ENCODE peak calls at places on chromosomes 6 and 20, in eight cellular contexts. K is transverse colon, H is SK-N-SH, A is tibial nerve, S is HepG2, G is upper lobe of left lung, M is A549, D is esophagus muscularis mucosa. F is an unnamed sample.
A peak's percentile ranks its signal among the peaks of the same experiment; 100 is the strongest.

GRCh38 chr6:121112358-121112757 is 221.9 kb downstream of the TBC1D32 start:
- DNase-seq in K (no peak), H (no peak), A (no peak), S (no peak), G (no peak), M (no peak), D (no peak), F (no peak)

GRCh38 chr20:10790013-10790412 is 116.2 kb upstream of the JAG1 start:
- DNase-seq in K (no peak), H (no peak), A (no peak), S (peak; percentile 49), G (no peak), M (no peak), D (peak; percentile 39), F (no peak)

GRCh38 chr6:28269492-28269891 is 2.5 kb downstream of the ZSCAN26 start:
- DNase-seq in K (no peak), H (no peak), A (no peak), S (no peak), G (no peak), M (peak; percentile 16), D (no peak), F (no peak)

GRCh38 chr20:32062776-32063170 is 10.7 kb downstream of the HCK start:
- DNase-seq in K (peak; percentile 34), H (no peak), A (peak; percentile 26), S (no peak), G (no peak), M (no peak), D (no peak), F (peak; percentile 45)

GRCh38 chr6:157030756-157031155 is 253.6 kb downstream of the ARID1B start:
- DNase-seq in K (no peak), H (no peak), A (no peak), S (no peak), G (no peak), M (no peak), D (no peak), F (no peak)

GRCh38 chr20:354298-354977 is 7.5 kb downstream of the NRSN2 start:
- DNase-seq in K (peak; percentile 82), H (peak; percentile 90), A (peak; percentile 70), S (peak; percentile 87), G (peak; percentile 33), M (peak; percentile 95), D (no peak), F (peak; percentile 81)

GRCh38 chr20:62114894-62115293 is 7.4 kb upstream of the LSM14B start:
- DNase-seq in K (no peak), H (no peak), A (no peak), S (no peak), G (no peak), M (no peak), D (no peak), F (no peak)

GRCh38 chr6:109313139-109313538 is 69.1 kb downstream of the CD164 start:
- DNase-seq in K (no peak), H (no peak), A (no peak), S (no peak), G (no peak), M (no peak), D (no peak), F (no peak)

GRCh38 chr20:10271470-10272219 is 53.0 kb downstream of the SNAP25 start:
- DNase-seq in K (no peak), H (no peak), A (no peak), S (no peak), G (peak; percentile 15), M (no peak), D (peak; percentile 84), F (no peak)

GRCh38 chr6:15739353-15739752 is 76.5 kb upstream of the DTNBP1 start:
- DNase-seq in K (no peak), H (no peak), A (no peak), S (no peak), G (no peak), M (no peak), D (no peak), F (no peak)

GRCh38 chr6:12296255-12296573 is 6.1 kb downstream of the EDN1 start:
- DNase-seq in K (peak; percentile 69), H (no peak), A (no peak), S (peak; percentile 73), G (no peak), M (peak; percentile 67), D (no peak), F (peak; percentile 44)

GRCh38 chr6:161836643-161837448 is 563.0 kb upstream of the AGPAT4 start:
- DNase-seq in K (no peak), H (no peak), A (no peak), S (peak; percentile 35), G (no peak), M (no peak), D (peak; percentile 62), F (no peak)

GRCh38 chr6:13453771-13454251 is 33.6 kb downstream of the GFOD1 start:
- DNase-seq in K (no peak), H (no peak), A (no peak), S (no peak), G (no peak), M (peak; percentile 6), D (no peak), F (no peak)

GRCh38 chr6:88004707-88005106 is 42.9 kb upstream of the SPACA1 start:
- DNase-seq in K (no peak), H (no peak), A (no peak), S (no peak), G (no peak), M (no peak), D (no peak), F (no peak)

GRCh38 chr6:30171677-30172471 is 8.5 kb downstream of the TRIM15 start:
- DNase-seq in K (no peak), H (peak; percentile 71), A (no peak), S (no peak), G (peak; percentile 84), M (no peak), D (peak; percentile 82), F (no peak)

GRCh38 chr20:61605862-61606557 is 353.9 kb downstream of the CDH4 start:
- DNase-seq in K (no peak), H (no peak), A (no peak), S (no peak), G (peak; percentile 19), M (no peak), D (no peak), F (no peak)

GRCh38 chr20:18645196-18645745 is 57.4 kb downstream of the DTD1 start:
- DNase-seq in K (no peak), H (no peak), A (no peak), S (no peak), G (no peak), M (no peak), D (no peak), F (no peak)

GRCh38 chr20:51507357-51508036 is 35.0 kb downstream of the NFATC2 start:
- DNase-seq in K (no peak), H (no peak), A (no peak), S (no peak), G (peak; percentile 61), M (no peak), D (no peak), F (no peak)

GRCh38 chr6:145723646-145724045 is 11.7 kb downstream of the EPM2A start:
- DNase-seq in K (no peak), H (no peak), A (no peak), S (peak; percentile 17), G (no peak), M (no peak), D (no peak), F (no peak)

GRCh38 chr6:56749632-56750151 is 107.0 kb upstream of the DST start:
- DNase-seq in K (no peak), H (no peak), A (no peak), S (peak; percentile 49), G (no peak), M (peak; percentile 28), D (no peak), F (no peak)

GRCh38 chr6:21395121-21395520 is 198.4 kb upstream of the SOX4 start:
- DNase-seq in K (no peak), H (peak; percentile 64), A (no peak), S (no peak), G (no peak), M (no peak), D (no peak), F (no peak)

GRCh38 chr6:134198093-134198492 is 119.8 kb downstream of the SGK1 start:
- DNase-seq in K (no peak), H (no peak), A (no peak), S (peak; percentile 100), G (no peak), M (peak; percentile 62), D (no peak), F (no peak)
- TF ChIP-seq EP300 in K (no peak), H (no peak), A (no peak), S (peak; percentile 97), G (no peak), M (peak; percentile 83), D (no peak), F (no peak)

GRCh38 chr20:44785768-44786167 is 24.6 kb downstream of the RIMS4 start:
- DNase-seq in K (no peak), H (peak; percentile 84), A (no peak), S (no peak), G (no peak), M (peak; percentile 36), D (no peak), F (no peak)
- TF ChIP-seq EP300 in K (no peak), H (no peak), A (no peak), S (no peak), G (no peak), M (no peak), D (no peak), F (no peak)

DNA sequence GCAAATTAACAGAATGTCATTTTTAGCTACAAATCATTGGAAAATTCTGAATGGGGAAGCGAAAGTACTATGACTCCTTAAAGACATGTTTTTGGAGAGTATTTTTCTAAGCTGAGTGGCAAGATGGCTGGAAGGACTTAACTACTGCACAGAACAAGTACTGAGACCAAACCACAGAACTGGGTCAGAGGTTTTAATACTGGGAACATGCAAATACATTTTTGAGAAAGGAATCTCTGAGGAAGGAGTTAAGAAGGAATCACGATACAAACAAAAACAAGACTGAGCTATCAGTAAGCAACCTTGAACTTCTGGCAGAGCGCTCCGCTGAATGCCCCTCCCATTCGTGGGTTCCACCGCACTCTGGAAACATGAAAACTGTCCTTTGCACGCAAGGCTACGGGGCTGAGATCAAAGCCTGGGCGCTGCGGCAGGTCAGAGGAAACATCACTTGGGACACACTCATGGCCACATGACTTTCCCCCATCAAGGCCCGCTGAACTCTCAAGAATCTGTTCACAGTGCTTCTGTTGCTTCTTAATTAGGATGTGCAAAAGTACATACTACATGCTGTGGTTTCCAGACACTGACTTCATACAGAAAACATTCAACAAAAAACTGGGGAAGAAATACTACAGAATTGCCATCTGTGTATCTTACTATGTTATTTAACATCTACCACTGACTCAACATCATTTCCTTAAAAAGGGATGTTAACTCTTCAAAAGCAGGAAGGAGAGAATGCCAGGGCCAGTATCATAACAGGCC is 27.8 kb downstream of the SLC23A2 start:
- DNase-seq in K (peak; percentile 51), H (no peak), A (peak; percentile 41), S (peak; percentile 99), G (no peak), M (peak; percentile 51), D (no peak), F (peak; percentile 43)
- TF ChIP-seq EP300 in K (no peak), H (no peak), A (no peak), S (peak; percentile 98), G (no peak), M (peak; percentile 71), D (no peak), F (no peak)

DNA sequence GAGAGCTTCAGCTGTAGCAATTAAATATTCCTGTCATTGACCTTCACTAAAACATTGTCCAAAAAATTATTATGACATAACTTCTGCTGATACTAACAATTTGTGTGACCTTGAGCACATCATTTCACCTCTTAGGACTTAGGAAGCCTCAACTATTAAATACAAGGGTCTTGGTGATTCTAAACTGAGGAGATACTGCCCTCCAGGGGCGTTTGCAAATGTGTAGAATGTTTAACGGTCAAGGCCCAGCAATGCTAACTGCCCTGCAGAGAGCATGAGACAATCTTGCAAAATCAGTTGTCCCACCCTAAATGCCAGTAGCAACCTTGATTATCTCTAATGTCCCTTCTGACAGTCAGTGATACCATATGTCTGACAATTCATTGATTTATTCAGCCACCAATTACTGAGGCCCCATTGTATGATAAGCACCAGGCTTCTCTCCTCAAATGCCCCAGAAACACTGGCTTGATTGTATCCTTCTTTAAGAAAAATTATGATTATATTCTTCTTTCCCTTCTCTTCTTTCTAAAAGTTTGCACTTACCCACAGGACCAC is 284.1 kb upstream of the PLN start:
- DNase-seq in K (no peak), H (peak; percentile 30), A (no peak), S (peak; percentile 30), G (no peak), M (no peak), D (no peak), F (no peak)
- TF ChIP-seq EP300 in K (no peak), H (no peak), A (no peak), S (no peak), G (no peak), M (no peak), D (no peak), F (no peak)